ENCODE peak calls at places on chromosomes 3 and 15, in eight cellular contexts. One of them, this sample, is unnamed.

GRCh38 chr3:177528306-177529070 is 331.2 kb upstream of the TBL1XR1 start:
- DNase-seq in HepG2: no peak
- DNase-seq in body of pancreas: no peak
- DNase-seq in IMR-90: peak
- DNase-seq in heart left ventricle: no peak
- DNase-seq in sigmoid colon: no peak
- DNase-seq in NB4: no peak
- DNase-seq in GM12878: no peak
- DNase-seq in this sample: no peak

GRCh38 chr3:139975592-139976360 is 40.8 kb downstream of the CLSTN2 start:
- DNase-seq in HepG2: no peak
- DNase-seq in body of pancreas: no peak
- DNase-seq in IMR-90: no peak
- DNase-seq in heart left ventricle: peak
- DNase-seq in sigmoid colon: no peak
- DNase-seq in NB4: no peak
- DNase-seq in GM12878: no peak
- DNase-seq in this sample: no peak

GRCh38 chr3:49674491-49674983 is 386 bp downstream of the APEH start:
- DNase-seq in HepG2: no peak
- DNase-seq in body of pancreas: no peak
- DNase-seq in IMR-90: no peak
- DNase-seq in heart left ventricle: no peak
- DNase-seq in sigmoid colon: peak
- DNase-seq in NB4: no peak
- DNase-seq in GM12878: no peak
- DNase-seq in this sample: no peak

GRCh38 chr3:48064292-48064829 is 48.1 kb upstream of the MAP4 start:
- DNase-seq in HepG2: no peak
- DNase-seq in body of pancreas: no peak
- DNase-seq in IMR-90: peak
- DNase-seq in heart left ventricle: no peak
- DNase-seq in sigmoid colon: no peak
- DNase-seq in NB4: no peak
- DNase-seq in GM12878: no peak
- DNase-seq in this sample: no peak

GRCh38 chr3:70519913-70520659 is 207.6 kb upstream of the MDFIC2 start:
- DNase-seq in HepG2: no peak
- DNase-seq in body of pancreas: no peak
- DNase-seq in IMR-90: peak
- DNase-seq in heart left ventricle: no peak
- DNase-seq in sigmoid colon: no peak
- DNase-seq in NB4: no peak
- DNase-seq in GM12878: no peak
- DNase-seq in this sample: no peak

GRCh38 chr15:91940466-91941381 is 87.2 kb downstream of the SLCO3A1 start:
- DNase-seq in HepG2: no peak
- DNase-seq in body of pancreas: no peak
- DNase-seq in IMR-90: no peak
- DNase-seq in heart left ventricle: no peak
- DNase-seq in sigmoid colon: no peak
- DNase-seq in NB4: no peak
- DNase-seq in GM12878: no peak
- DNase-seq in this sample: no peak

GRCh38 chr15:95557226-95558046 is 773.1 kb upstream of the NR2F2 start:
- DNase-seq in HepG2: peak
- DNase-seq in body of pancreas: no peak
- DNase-seq in IMR-90: peak
- DNase-seq in heart left ventricle: no peak
- DNase-seq in sigmoid colon: no peak
- DNase-seq in NB4: peak
- DNase-seq in GM12878: peak
- DNase-seq in this sample: no peak

GRCh38 chr3:128482857-128483656 is 9.9 kb downstream of the GATA2 start:
- DNase-seq in HepG2: no peak
- DNase-seq in body of pancreas: no peak
- DNase-seq in IMR-90: peak
- DNase-seq in heart left ventricle: peak
- DNase-seq in sigmoid colon: no peak
- DNase-seq in NB4: no peak
- DNase-seq in GM12878: no peak
- DNase-seq in this sample: no peak

GRCh38 chr15:70278644-70279043 is 180.9 kb upstream of the TLE3 start:
- DNase-seq in HepG2: no peak
- DNase-seq in body of pancreas: no peak
- DNase-seq in IMR-90: no peak
- DNase-seq in heart left ventricle: no peak
- DNase-seq in sigmoid colon: no peak
- DNase-seq in NB4: no peak
- DNase-seq in GM12878: no peak
- DNase-seq in this sample: peak

GRCh38 chr3:190988102-190988501 is 125.6 kb upstream of the GMNC start:
- DNase-seq in HepG2: no peak
- DNase-seq in body of pancreas: no peak
- DNase-seq in IMR-90: no peak
- DNase-seq in heart left ventricle: no peak
- DNase-seq in sigmoid colon: no peak
- DNase-seq in NB4: no peak
- DNase-seq in GM12878: no peak
- DNase-seq in this sample: no peak
- H3K4me3 ChIP-seq in HepG2: no peak
- H3K4me3 ChIP-seq in body of pancreas: no peak
- H3K4me3 ChIP-seq in IMR-90: no peak
- H3K4me3 ChIP-seq in heart left ventricle: no peak
- H3K4me3 ChIP-seq in sigmoid colon: no peak
- H3K4me3 ChIP-seq in NB4: no peak
- H3K4me3 ChIP-seq in GM12878: no peak
- H3K4me3 ChIP-seq in this sample: no peak

DNA sequence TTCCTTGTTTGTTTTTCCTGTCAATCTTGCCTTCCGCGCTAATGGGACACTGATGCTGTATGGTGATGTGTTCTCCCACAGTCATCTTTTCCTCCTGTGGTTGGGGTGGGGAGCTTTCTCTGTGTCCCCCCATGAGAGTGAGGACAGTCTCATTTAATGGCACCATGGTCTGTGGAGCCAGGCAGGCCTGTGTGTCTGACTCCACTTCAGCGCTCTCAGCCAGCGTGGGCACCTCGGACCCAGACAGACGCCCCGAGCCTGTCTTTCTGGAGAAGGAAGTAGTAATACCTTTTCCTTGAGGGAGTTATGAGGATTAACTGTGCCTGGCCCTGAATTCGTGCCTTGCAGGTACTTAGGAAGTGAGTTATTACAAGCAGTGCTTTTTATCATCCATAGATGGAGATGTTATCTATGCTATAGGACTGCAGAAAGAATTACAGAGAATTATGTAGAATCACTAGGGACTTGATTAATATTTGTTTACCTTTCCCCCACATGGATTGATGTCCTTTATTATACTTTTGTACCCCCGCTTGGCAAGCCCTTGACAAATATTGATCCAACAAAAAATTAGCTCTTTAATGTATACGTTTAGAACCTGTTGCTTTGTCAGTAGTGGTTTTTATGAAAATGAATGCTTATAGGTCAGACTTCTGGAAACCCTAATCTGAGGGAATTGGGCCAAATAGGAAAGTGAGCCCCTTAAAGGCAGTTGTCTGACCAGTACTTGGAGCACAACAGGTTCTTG is 152.4 kb downstream of the PGPEP1L start:
- DNase-seq in HepG2: no peak
- DNase-seq in body of pancreas: no peak
- DNase-seq in IMR-90: no peak
- DNase-seq in heart left ventricle: no peak
- DNase-seq in sigmoid colon: no peak
- DNase-seq in NB4: no peak
- DNase-seq in GM12878: no peak
- DNase-seq in this sample: no peak
- TF ChIP-seq CTCF in HepG2: no peak
- TF ChIP-seq CTCF in body of pancreas: no peak
- TF ChIP-seq CTCF in IMR-90: no peak
- TF ChIP-seq CTCF in heart left ventricle: no peak
- TF ChIP-seq CTCF in sigmoid colon: no peak
- TF ChIP-seq CTCF in NB4: no peak
- TF ChIP-seq CTCF in GM12878: no peak
- TF ChIP-seq CTCF in this sample: no peak

GRCh38 chr3:196968233-196969000 is at the start of gene PIGZ:
- DNase-seq in HepG2: no peak
- DNase-seq in body of pancreas: peak
- DNase-seq in IMR-90: no peak
- DNase-seq in heart left ventricle: peak
- DNase-seq in sigmoid colon: no peak
- DNase-seq in NB4: peak
- DNase-seq in GM12878: no peak
- DNase-seq in this sample: no peak

GRCh38 chr3:196971094-196971698 is 2.6 kb upstream of the PIGZ start:
- DNase-seq in HepG2: no peak
- DNase-seq in body of pancreas: no peak
- DNase-seq in IMR-90: no peak
- DNase-seq in heart left ventricle: no peak
- DNase-seq in sigmoid colon: no peak
- DNase-seq in NB4: peak
- DNase-seq in GM12878: no peak
- DNase-seq in this sample: no peak

GRCh38 chr3:196970547-196971093 is 2.0 kb upstream of the PIGZ start:
- DNase-seq in HepG2: no peak
- DNase-seq in body of pancreas: no peak
- DNase-seq in IMR-90: no peak
- DNase-seq in heart left ventricle: no peak
- DNase-seq in sigmoid colon: no peak
- DNase-seq in NB4: peak
- DNase-seq in GM12878: no peak
- DNase-seq in this sample: no peak

GRCh38 chr3:196969001-196969659 is 497 bp upstream of the PIGZ start:
- DNase-seq in HepG2: no peak
- DNase-seq in body of pancreas: no peak
- DNase-seq in IMR-90: no peak
- DNase-seq in heart left ventricle: no peak
- DNase-seq in sigmoid colon: no peak
- DNase-seq in NB4: peak
- DNase-seq in GM12878: no peak
- DNase-seq in this sample: no peak

GRCh38 chr3:196969660-196970546 is 1.3 kb upstream of the PIGZ start:
- DNase-seq in HepG2: no peak
- DNase-seq in body of pancreas: peak
- DNase-seq in IMR-90: peak
- DNase-seq in heart left ventricle: peak
- DNase-seq in sigmoid colon: no peak
- DNase-seq in NB4: peak
- DNase-seq in GM12878: no peak
- DNase-seq in this sample: peak
- TF ChIP-seq POLR2A in HepG2: no peak
- TF ChIP-seq POLR2A in body of pancreas: no peak
- TF ChIP-seq POLR2A in IMR-90: no peak
- TF ChIP-seq POLR2A in heart left ventricle: no peak
- TF ChIP-seq POLR2A in sigmoid colon: no peak
- TF ChIP-seq POLR2A in NB4: peak
- TF ChIP-seq POLR2A in GM12878: peak
- TF ChIP-seq POLR2A in this sample: no peak

GRCh38 chr3:178537123-178537754 is 1.0 kb downstream of the KCNMB2 start:
- DNase-seq in HepG2: no peak
- DNase-seq in body of pancreas: no peak
- DNase-seq in IMR-90: no peak
- DNase-seq in heart left ventricle: no peak
- DNase-seq in sigmoid colon: no peak
- DNase-seq in NB4: no peak
- DNase-seq in GM12878: no peak
- DNase-seq in this sample: no peak
- H3K4me3 ChIP-seq in HepG2: no peak
- H3K4me3 ChIP-seq in body of pancreas: no peak
- H3K4me3 ChIP-seq in IMR-90: no peak
- H3K4me3 ChIP-seq in heart left ventricle: peak
- H3K4me3 ChIP-seq in sigmoid colon: peak
- H3K4me3 ChIP-seq in NB4: no peak
- H3K4me3 ChIP-seq in GM12878: peak
- H3K4me3 ChIP-seq in this sample: no peak

GRCh38 chr15:90075420-90076289 is 26.6 kb downstream of the IDH2 start:
- DNase-seq in HepG2: peak
- DNase-seq in body of pancreas: peak
- DNase-seq in IMR-90: no peak
- DNase-seq in heart left ventricle: no peak
- DNase-seq in sigmoid colon: no peak
- DNase-seq in NB4: no peak
- DNase-seq in GM12878: no peak
- DNase-seq in this sample: peak

GRCh38 chr15:90076716-90077115 is 25.6 kb downstream of the IDH2 start:
- DNase-seq in HepG2: no peak
- DNase-seq in body of pancreas: no peak
- DNase-seq in IMR-90: no peak
- DNase-seq in heart left ventricle: no peak
- DNase-seq in sigmoid colon: no peak
- DNase-seq in NB4: no peak
- DNase-seq in GM12878: no peak
- DNase-seq in this sample: no peak

GRCh38 chr15:90072978-90073640 is 29.2 kb downstream of the IDH2 start:
- DNase-seq in HepG2: no peak
- DNase-seq in body of pancreas: no peak
- DNase-seq in IMR-90: no peak
- DNase-seq in heart left ventricle: no peak
- DNase-seq in sigmoid colon: no peak
- DNase-seq in NB4: no peak
- DNase-seq in GM12878: no peak
- DNase-seq in this sample: no peak

GRCh38 chr15:90074023-90074422 is 28.2 kb downstream of the IDH2 start:
- DNase-seq in HepG2: no peak
- DNase-seq in body of pancreas: peak
- DNase-seq in IMR-90: no peak
- DNase-seq in heart left ventricle: no peak
- DNase-seq in sigmoid colon: no peak
- DNase-seq in NB4: no peak
- DNase-seq in GM12878: no peak
- DNase-seq in this sample: no peak

DNA sequence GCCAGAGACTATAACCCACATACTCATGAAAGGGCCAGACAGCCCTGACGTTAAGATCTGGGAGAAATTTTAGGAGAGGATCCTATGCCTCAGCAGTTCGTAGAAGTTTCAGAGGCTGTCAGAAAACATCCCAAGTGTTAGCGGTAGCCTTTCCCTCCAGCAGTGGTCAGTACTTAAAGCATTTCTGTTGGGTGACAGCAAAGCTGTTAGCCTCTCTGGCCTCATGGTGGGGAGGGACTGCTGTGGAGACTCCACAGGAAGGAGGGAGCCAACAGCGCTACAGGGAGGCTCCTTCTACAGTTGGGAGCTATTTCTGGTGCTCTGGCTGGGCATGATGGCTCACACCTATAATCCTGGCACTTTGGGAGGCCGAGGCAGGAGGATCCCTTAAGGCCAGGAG is 27.4 kb downstream of the IDH2 start:
- DNase-seq in HepG2: no peak
- DNase-seq in body of pancreas: no peak
- DNase-seq in IMR-90: no peak
- DNase-seq in heart left ventricle: no peak
- DNase-seq in sigmoid colon: no peak
- DNase-seq in NB4: no peak
- DNase-seq in GM12878: no peak
- DNase-seq in this sample: no peak
- TF ChIP-seq CTCF in HepG2: no peak
- TF ChIP-seq CTCF in body of pancreas: no peak
- TF ChIP-seq CTCF in IMR-90: no peak
- TF ChIP-seq CTCF in heart left ventricle: no peak
- TF ChIP-seq CTCF in sigmoid colon: no peak
- TF ChIP-seq CTCF in NB4: no peak
- TF ChIP-seq CTCF in GM12878: no peak
- TF ChIP-seq CTCF in this sample: no peak

This sample was measured in lower leg skin.